ENCODE peak calls at places on chromosome 5, in eight cellular contexts. B is AG04450, W is kidney, E is fibroblast of lung, O is AG10803, D is left ventricle myocardium inferior, T is psoas muscle, F is cardiac fibroblast. Y is an unnamed sample.

GRCh38 chr5:140239461-140239860 is 63.4 kb downstream of the PFDN1 start:
- DNase-seq in B (no peak), W (no peak), E (no peak), O (no peak), D (no peak), T (no peak), F (no peak), Y (no peak)

GRCh38 chr5:62742214-62742613 is 163.6 kb downstream of the LRRC70 start:
- DNase-seq in B (no peak), W (no peak), E (no peak), O (no peak), D (no peak), T (no peak), F (no peak), Y (no peak)

GRCh38 chr5:168592014-168592368 is 12.8 kb upstream of the PANK3 start:
- DNase-seq in B (peak; percentile 6), W (no peak), E (peak; percentile 42), O (peak; percentile 79), D (no peak), T (no peak), F (peak; percentile 76), Y (peak; percentile 66)

GRCh38 chr5:88518131-88519016 is 249.7 kb upstream of the TMEM161B start:
- DNase-seq in B (no peak), W (no peak), E (no peak), O (no peak), D (no peak), T (no peak), F (no peak), Y (no peak)

GRCh38 chr5:14869286-14870164 is 2.1 kb downstream of the ANKH start:
- DNase-seq in B (no peak), W (no peak), E (no peak), O (no peak), D (no peak), T (no peak), F (no peak), Y (no peak)

GRCh38 chr5:116905885-116906284 is 331.3 kb upstream of the SEMA6A start:
- DNase-seq in B (no peak), W (no peak), E (no peak), O (no peak), D (no peak), T (no peak), F (no peak), Y (no peak)

GRCh38 chr5:5270958-5271605 is 131.0 kb downstream of the ADAMTS16 start:
- DNase-seq in B (no peak), W (peak; percentile 88), E (peak; percentile 67), O (peak; percentile 77), D (peak; percentile 56), T (peak; percentile 58), F (peak; percentile 84), Y (peak; percentile 10)

GRCh38 chr5:45695011-45695667 is 1.0 kb downstream of the HCN1 start:
- DNase-seq in B (no peak), W (peak; percentile 57), E (no peak), O (no peak), D (no peak), T (peak; percentile 43), F (no peak), Y (no peak)

GRCh38 chr5:97162045-97162444 is 19.6 kb upstream of the LIX1 start:
- DNase-seq in B (peak; percentile 69), W (no peak), E (peak; percentile 88), O (peak; percentile 78), D (no peak), T (no peak), F (peak; percentile 88), Y (peak; percentile 27)

GRCh38 chr5:66554211-66554610 is 42.0 kb upstream of the MAST4 start:
- DNase-seq in B (no peak), W (no peak), E (no peak), O (no peak), D (no peak), T (no peak), F (peak; percentile 60), Y (peak; percentile 18)

GRCh38 chr5:74334034-74334433 is 306.5 kb downstream of the ENC1 start:
- DNase-seq in B (no peak), W (no peak), E (no peak), O (no peak), D (no peak), T (no peak), F (no peak), Y (no peak)

GRCh38 chr5:74338101-74338388 is 302.5 kb downstream of the ENC1 start:
- DNase-seq in B (no peak), W (no peak), E (no peak), O (no peak), D (no peak), T (no peak), F (no peak), Y (no peak)

GRCh38 chr5:74334434-74335364 is 305.8 kb downstream of the ENC1 start:
- DNase-seq in B (no peak), W (no peak), E (no peak), O (no peak), D (no peak), T (no peak), F (no peak), Y (no peak)

GRCh38 chr5:74337252-74338100 is 303.1 kb downstream of the ENC1 start:
- DNase-seq in B (no peak), W (no peak), E (no peak), O (no peak), D (no peak), T (no peak), F (no peak), Y (no peak)

GRCh38 chr5:74336286-74336685 is 304.2 kb downstream of the ENC1 start:
- DNase-seq in B (no peak), W (no peak), E (no peak), O (no peak), D (no peak), T (no peak), F (no peak), Y (no peak)
- TF ChIP-seq CTCF in B (peak; percentile 33), W (no peak), E (peak; percentile 25), O (peak; percentile 16), D (no peak), T (no peak), F (peak; percentile 20), Y (peak; percentile 43)

DNA sequence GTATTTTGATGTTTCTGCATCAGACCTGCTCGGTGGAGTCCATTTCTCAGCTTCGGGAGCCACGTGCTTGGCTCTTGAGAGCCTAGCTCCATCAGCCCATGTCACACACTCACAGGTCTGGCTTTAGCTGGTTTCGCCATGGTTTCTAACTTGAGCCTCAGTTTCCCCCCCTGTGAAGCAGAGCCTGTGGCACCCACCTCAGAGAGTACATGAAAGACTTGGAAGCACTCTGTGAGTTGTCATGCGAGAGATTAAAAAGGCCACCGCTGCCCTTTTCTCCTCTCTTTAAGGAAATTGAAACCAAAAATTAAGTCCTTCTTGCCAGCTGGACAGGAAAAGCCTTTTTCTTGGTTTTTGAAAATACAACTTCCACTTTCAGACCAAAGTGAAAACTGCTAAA is 8.8 kb downstream of the TENT4A start:
- DNase-seq in B (no peak), W (no peak), E (peak; percentile 38), O (peak; percentile 17), D (no peak), T (no peak), F (peak; percentile 30), Y (no peak)
- H3K4me3 ChIP-seq in B (peak overlapping the region; percentile 42), W (peak overlapping the region; percentile 12), E (peak overlapping the region; percentile 55), O (peak overlapping the region; percentile 54), D (peak overlapping the region; percentile 52), T (peak overlapping the region; percentile 36), F (peak overlapping the region; percentile 28), Y (no peak overlapping the region)

GRCh38 chr5:176620333-176620981 is 9.9 kb downstream of the SNCB start:
- DNase-seq in B (no peak), W (peak; percentile 68), E (peak; percentile 24), O (peak; percentile 21), D (no peak), T (peak; percentile 62), F (peak; percentile 30), Y (no peak)

GRCh38 chr5:176618783-176619182 is 8.8 kb upstream of the GPRIN1 start:
- DNase-seq in B (no peak), W (peak; percentile 49), E (no peak), O (no peak), D (no peak), T (no peak), F (no peak), Y (no peak)

GRCh38 chr5:176621661-176622079 is 8.7 kb downstream of the SNCB start:
- DNase-seq in B (no peak), W (peak; percentile 54), E (no peak), O (no peak), D (no peak), T (peak; percentile 70), F (peak; percentile 41), Y (no peak)

GRCh38 chr5:176619203-176619568 is 9.2 kb upstream of the GPRIN1 start:
- DNase-seq in B (peak; percentile 70), W (peak; percentile 83), E (peak; percentile 91), O (peak; percentile 73), D (peak; percentile 40), T (peak; percentile 89), F (peak; percentile 88), Y (no peak)

DNA sequence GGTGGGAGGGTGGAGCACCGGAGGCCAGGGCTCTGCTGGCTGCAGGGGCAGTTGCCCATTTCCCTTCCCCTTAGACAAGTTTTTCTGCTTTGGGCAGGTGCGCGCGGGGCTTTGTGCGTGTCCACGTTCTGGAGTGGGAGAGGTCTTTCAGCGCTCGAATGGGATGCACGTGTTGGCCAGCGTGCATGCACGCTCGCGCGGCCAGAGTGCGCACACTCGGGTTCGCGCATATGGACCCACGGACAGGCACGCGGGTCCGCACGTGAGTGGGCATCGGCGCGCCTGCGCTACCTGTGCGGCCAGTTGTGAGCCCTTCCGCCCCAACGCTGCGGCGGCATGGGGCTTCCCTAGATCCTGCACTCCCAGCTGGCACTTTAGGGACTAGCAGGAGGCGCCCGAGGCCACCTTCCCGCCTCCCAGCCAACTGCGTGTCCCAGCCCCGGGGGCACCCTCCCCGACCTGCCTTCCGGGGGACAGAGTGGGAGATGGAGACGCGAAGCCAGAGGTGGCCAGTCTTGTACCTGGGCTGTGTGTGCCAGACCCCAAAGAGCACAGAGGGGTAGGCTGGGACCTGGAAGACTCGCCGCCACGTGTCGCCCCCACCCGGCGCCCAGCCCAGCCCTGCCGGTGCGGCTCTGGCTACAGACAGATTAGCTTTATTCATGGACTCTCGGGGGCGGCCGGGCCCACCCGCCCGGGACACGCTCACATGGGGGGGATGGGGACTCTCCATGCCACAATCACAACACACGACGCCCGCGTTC is 9.8 kb upstream of the GPRIN1 start:
- DNase-seq in B (no peak), W (peak; percentile 59), E (no peak), O (no peak), D (no peak), T (no peak), F (no peak), Y (no peak)
- TF ChIP-seq CTCF in B (no peak), W (no peak), E (no peak), O (no peak), D (no peak), T (no peak), F (no peak), Y (no peak)

DNA sequence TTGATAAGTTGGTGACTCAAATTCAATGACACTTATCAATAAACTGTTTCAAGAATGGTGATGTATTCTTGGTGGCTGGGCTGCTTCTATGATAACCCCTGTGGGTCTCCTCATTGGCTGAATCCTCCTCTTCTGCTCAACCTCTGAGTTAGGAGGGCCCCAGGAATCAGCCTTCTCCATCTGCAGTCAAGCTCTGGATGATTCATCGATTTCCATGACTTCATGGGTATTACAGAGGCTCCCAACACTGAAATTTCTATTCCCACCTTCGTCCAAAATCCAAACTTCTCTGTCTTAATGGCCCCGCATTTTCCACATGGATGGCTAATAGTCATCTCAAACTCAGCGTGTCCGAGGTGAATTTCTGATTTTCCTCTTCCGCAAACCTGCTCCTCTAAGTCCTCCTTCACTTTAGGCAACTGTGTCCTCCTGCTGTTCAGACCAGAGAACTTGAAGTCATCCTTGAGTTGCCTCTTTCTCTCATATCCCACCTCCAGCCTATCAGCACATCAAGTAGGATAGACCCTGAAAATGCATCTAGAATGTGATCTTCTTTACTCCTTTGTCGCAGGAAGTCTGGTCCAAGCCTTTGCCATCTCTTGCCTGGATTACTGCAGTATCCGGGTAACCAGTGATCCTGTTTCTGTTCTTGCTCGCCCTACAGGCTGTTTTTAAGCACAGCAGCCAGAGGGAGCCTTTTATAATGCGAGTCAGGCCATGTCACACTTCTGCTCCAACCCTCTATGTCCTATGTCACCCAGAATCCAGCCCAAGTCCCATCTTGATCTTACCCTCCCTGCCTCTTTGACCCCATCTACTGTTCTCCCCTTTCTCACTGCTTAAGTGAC is 41.4 kb upstream of the IL7R start:
- DNase-seq in B (no peak), W (no peak), E (peak; percentile 31), O (no peak), D (no peak), T (no peak), F (peak; percentile 3), Y (no peak)
- H3K4me3 ChIP-seq in B (no peak overlapping the region), W (no peak overlapping the region), E (no peak overlapping the region), O (no peak overlapping the region), D (no peak overlapping the region), T (no peak overlapping the region), F (no peak overlapping the region), Y (no peak overlapping the region)

Y was measured in epithelial cell of proximal tubule.